ENCODE peak calls at places on chromosomes 1 and 21, in four cellular contexts. One of them, this sample, is unnamed. For H3K4me1, the result is how much of the 10 kb centered on the place peaks cover.

GRCh38 chr1:76289692-76290091 is 215.1 kb downstream of the ST6GALNAC3 start:
- DNase-seq in transverse colon: no peak
- DNase-seq in A549: no peak
- DNase-seq in HCT116: no peak
- DNase-seq in this sample: no peak

GRCh38 chr1:163178628-163179027 is 24.1 kb downstream of the RGS5 start:
- DNase-seq in transverse colon: no peak
- DNase-seq in A549: no peak
- DNase-seq in HCT116: no peak
- DNase-seq in this sample: no peak

GRCh38 chr1:168135982-168136708 is 585 bp downstream of the GPR161 start:
- DNase-seq in transverse colon: peak
- DNase-seq in A549: peak
- DNase-seq in HCT116: no peak
- DNase-seq in this sample: peak

GRCh38 chr1:94865369-94865768 is 45.2 kb downstream of the SLC44A3 start:
- DNase-seq in transverse colon: no peak
- DNase-seq in A549: no peak
- DNase-seq in HCT116: no peak
- DNase-seq in this sample: no peak

GRCh38 chr21:15986277-15986676 is 256.5 kb downstream of the USP25 start:
- DNase-seq in transverse colon: no peak
- DNase-seq in A549: no peak
- DNase-seq in HCT116: no peak
- DNase-seq in this sample: no peak

GRCh38 chr1:41482001-41482765 is 2.3 kb downstream of the EDN2 start:
- DNase-seq in transverse colon: peak
- DNase-seq in A549: no peak
- DNase-seq in HCT116: no peak
- DNase-seq in this sample: peak

GRCh38 chr1:36664564-36665287 is 182.0 kb upstream of the CSF3R start:
- DNase-seq in transverse colon: no peak
- DNase-seq in A549: no peak
- DNase-seq in HCT116: no peak
- DNase-seq in this sample: no peak

GRCh38 chr1:31904339-31905092 is 33.7 kb downstream of the PTP4A2 start:
- DNase-seq in transverse colon: no peak
- DNase-seq in A549: peak
- DNase-seq in HCT116: no peak
- DNase-seq in this sample: peak

GRCh38 chr1:112557385-112557784 is 48.6 kb downstream of the WNT2B start:
- DNase-seq in transverse colon: no peak
- DNase-seq in A549: peak
- DNase-seq in HCT116: no peak
- DNase-seq in this sample: no peak

GRCh38 chr21:29793712-29794111 is 146.1 kb downstream of the GRIK1 start:
- DNase-seq in transverse colon: no peak
- DNase-seq in A549: no peak
- DNase-seq in HCT116: no peak
- DNase-seq in this sample: no peak

GRCh38 chr1:3298197-3298596 is 156.3 kb upstream of the ARHGEF16 start:
- DNase-seq in transverse colon: no peak
- DNase-seq in A549: no peak
- DNase-seq in HCT116: no peak
- DNase-seq in this sample: no peak

GRCh38 chr1:25694167-25694566 is 77.6 kb downstream of the MAN1C1 start:
- DNase-seq in transverse colon: peak
- DNase-seq in A549: no peak
- DNase-seq in HCT116: no peak
- DNase-seq in this sample: peak

GRCh38 chr1:38126970-38127369 is 80.4 kb upstream of the POU3F1 start:
- DNase-seq in transverse colon: no peak
- DNase-seq in A549: no peak
- DNase-seq in HCT116: no peak
- DNase-seq in this sample: peak

GRCh38 chr1:65812065-65812464 is 19.4 kb downstream of the PDE4B start:
- DNase-seq in transverse colon: peak
- DNase-seq in A549: no peak
- DNase-seq in HCT116: peak
- DNase-seq in this sample: no peak

GRCh38 chr1:16628361-16629111 is 15.2 kb upstream of the NBPF1 start:
- DNase-seq in transverse colon: peak
- DNase-seq in A549: no peak
- DNase-seq in HCT116: no peak
- DNase-seq in this sample: peak

DNA sequence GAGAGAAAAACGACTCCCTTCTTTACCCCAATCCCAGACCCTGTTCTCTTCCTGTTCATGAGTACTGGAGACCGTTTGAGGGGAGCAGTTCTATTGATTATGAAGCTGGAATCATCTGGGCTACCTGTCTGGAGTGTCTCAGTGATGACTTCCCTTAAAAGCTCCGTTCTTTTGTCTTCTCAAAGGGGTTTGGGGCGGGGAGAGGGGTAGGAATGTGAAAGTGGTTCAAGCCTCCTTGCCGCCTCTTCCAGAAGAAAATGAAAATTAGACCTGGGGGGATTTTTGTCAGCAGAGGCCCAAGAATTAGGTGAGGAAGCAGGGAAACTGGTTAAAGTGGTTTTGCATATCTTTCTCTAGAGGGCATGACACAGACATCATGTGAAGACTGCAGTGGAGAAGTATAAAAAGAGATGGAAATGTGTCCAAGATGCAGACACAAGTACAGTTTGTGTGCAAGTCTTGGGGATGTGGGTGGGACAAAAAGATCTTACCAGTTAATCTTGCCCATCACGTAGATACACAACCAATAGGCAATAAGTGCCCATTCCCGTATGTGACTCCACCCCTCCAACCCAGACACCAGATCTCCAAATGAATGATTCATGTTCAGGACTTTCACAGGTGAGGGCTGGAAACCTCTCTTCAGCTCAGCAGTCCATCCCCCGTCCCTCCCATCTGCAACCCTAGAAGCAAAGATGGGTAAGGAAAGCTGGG is 470 bp upstream of the MTMR11 start:
- DNase-seq in transverse colon: peak
- DNase-seq in A549: peak
- DNase-seq in HCT116: peak
- DNase-seq in this sample: no peak
- TF ChIP-seq POLR2A in transverse colon: peak
- TF ChIP-seq POLR2A in A549: no peak
- TF ChIP-seq POLR2A in HCT116: peak
- TF ChIP-seq POLR2A in this sample: no peak

DNA sequence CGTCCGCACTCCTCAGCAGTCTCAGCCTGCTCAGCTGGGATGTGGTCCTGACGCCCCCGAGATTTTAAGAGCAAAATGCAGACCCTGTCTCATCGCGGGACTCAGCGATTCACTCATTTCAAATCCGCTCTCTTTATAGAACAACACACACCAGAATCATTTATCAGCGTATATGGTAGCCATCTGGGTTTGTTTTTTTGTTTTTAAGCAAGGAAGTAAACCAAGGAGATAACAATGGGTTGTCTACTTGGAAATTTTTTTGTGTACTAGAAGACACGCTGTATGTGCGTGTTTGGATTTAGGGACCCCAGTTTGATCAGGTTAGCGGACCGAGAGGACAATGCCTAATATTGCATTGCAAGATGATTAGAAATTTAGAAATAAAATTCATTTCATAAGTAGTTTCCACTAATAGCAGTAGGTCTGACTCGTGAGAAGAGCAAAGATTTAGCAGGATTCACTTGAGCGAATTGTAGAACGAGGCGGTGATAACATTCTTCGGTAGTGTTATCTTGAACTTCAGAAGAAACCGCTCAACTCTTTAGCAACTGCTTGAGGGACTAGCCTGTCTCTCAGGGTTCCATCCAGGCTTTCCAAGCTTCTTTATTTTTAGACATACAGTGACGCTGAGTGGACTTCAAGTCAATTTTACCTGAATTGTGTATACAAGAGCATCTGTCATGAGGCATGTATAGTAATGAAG is 1.3 kb downstream of the GABPA start:
- DNase-seq in transverse colon: no peak
- DNase-seq in A549: peak
- DNase-seq in HCT116: no peak
- DNase-seq in this sample: no peak
- H3K4me1 ChIP-seq in transverse colon: under half
- H3K4me1 ChIP-seq in A549: under half
- H3K4me1 ChIP-seq in HCT116: under half
- H3K4me1 ChIP-seq in this sample: under half

GRCh38 chr1:235079443-235079967 is 49.1 kb downstream of the TOMM20 start:
- DNase-seq in transverse colon: peak
- DNase-seq in A549: peak
- DNase-seq in HCT116: peak
- DNase-seq in this sample: no peak
- TF ChIP-seq POLR2A in transverse colon: no peak
- TF ChIP-seq POLR2A in A549: no peak
- TF ChIP-seq POLR2A in HCT116: no peak
- TF ChIP-seq POLR2A in this sample: no peak

GRCh38 chr1:8121261-8122159 is 95.4 kb upstream of the ERRFI1 start:
- DNase-seq in transverse colon: peak
- DNase-seq in A549: peak
- DNase-seq in HCT116: peak
- DNase-seq in this sample: peak
- H3K4me1 ChIP-seq in transverse colon: under half
- H3K4me1 ChIP-seq in A549: under half
- H3K4me1 ChIP-seq in HCT116: half or more
- H3K4me1 ChIP-seq in this sample: half or more

DNA sequence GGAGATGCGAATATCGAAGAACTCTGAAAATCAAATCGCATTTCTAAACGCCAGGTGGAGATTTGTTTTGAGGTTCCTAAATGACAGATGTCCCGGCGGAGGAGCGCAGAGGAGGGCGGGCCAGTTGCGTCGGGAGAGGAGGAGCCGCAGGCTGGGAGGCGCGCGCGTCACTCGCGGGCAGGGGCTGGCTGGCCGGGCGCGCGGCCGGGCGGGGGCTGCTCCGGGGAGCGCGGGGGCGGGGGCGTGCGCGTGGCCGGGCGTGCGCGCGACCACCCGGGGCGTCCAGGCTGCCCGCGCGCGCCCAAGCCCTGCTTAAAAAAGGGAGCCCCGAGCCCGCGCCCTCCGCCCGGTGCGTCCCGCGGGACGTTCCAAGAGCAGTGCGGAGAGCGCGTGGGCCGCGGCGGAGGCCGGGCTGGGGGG is 47.3 kb downstream of the H3-3A start:
- DNase-seq in transverse colon: peak
- DNase-seq in A549: peak
- DNase-seq in HCT116: peak
- DNase-seq in this sample: peak
- TF ChIP-seq POLR2A in transverse colon: no peak
- TF ChIP-seq POLR2A in A549: peak
- TF ChIP-seq POLR2A in HCT116: no peak
- TF ChIP-seq POLR2A in this sample: no peak

GRCh38 chr1:156901590-156901900 is 8.0 kb downstream of the PEAR1 start:
- DNase-seq in transverse colon: no peak
- DNase-seq in A549: no peak
- DNase-seq in HCT116: no peak
- DNase-seq in this sample: no peak
- H3K4me1 ChIP-seq in transverse colon: under half
- H3K4me1 ChIP-seq in A549: under half
- H3K4me1 ChIP-seq in HCT116: under half
- H3K4me1 ChIP-seq in this sample: under half

This sample was measured in sigmoid colon.